ENCODE peak calls at places on chromosome 9, in five cellular contexts. Q is aorta; D is lung; E is heart right ventricle; R is CD8-positive, alpha-beta T cell. W is an unnamed sample.

GRCh38 chr9:109289186-109289585 is 31.7 kb downstream of the EPB41L4B start:
- DNase-seq in E (no peak), R (no peak), Q (no peak), D (peak; percentile 34), W (no peak)

GRCh38 chr9:33719581-33720374 is 75.6 kb upstream of the PRSS3 start:
- DNase-seq in D (no peak), Q (no peak), R (peak; percentile 56), E (no peak), W (peak; percentile 15)

GRCh38 chr9:129946596-129946995 is 96.4 kb downstream of the FNBP1 start:
- DNase-seq in R (no peak), Q (no peak), D (no peak), E (no peak), W (no peak)

GRCh38 chr9:121279841-121280388 is 12.0 kb downstream of the GSN start:
- DNase-seq in E (no peak), Q (no peak), D (no peak), R (no peak), W (no peak)

GRCh38 chr9:6703898-6704639 is 53.7 kb upstream of the KDM4C start:
- DNase-seq in E (peak; percentile 88), Q (peak; percentile 95), D (peak; percentile 89), R (peak; percentile 86), W (peak; percentile 89)

GRCh38 chr9:69180670-69181069 is 6.6 kb downstream of the TJP2 start:
- DNase-seq in D (peak; percentile 58), R (no peak), Q (peak; percentile 75), E (no peak), W (no peak)

GRCh38 chr9:134010310-134010709 is 15.0 kb upstream of the BRD3OS start:
- DNase-seq in D (no peak), E (no peak), Q (no peak), R (no peak), W (no peak)

GRCh38 chr9:90894956-90895687 is 93.5 kb downstream of the SYK start:
- DNase-seq in R (no peak), Q (no peak), E (no peak), D (no peak), W (no peak)

GRCh38 chr9:23153058-23153457 is 673.0 kb downstream of the ELAVL2 start:
- DNase-seq in Q (no peak), E (no peak), R (no peak), D (no peak), W (no peak)

GRCh38 chr9:3018691-3019230 is 174.9 kb upstream of the PUM3 start:
- DNase-seq in D (no peak), Q (no peak), E (no peak), R (no peak), W (no peak)

GRCh38 chr9:120617637-120617979 is 37.6 kb upstream of the CDK5RAP2 start:
- DNase-seq in E (no peak), R (no peak), Q (no peak), D (no peak), W (no peak)

GRCh38 chr9:125886365-125886764 is 139.2 kb downstream of the PBX3 start:
- DNase-seq in R (no peak), E (no peak), Q (no peak), D (no peak), W (no peak)

GRCh38 chr9:126052791-126053190 is 273.8 kb upstream of the MVB12B start:
- DNase-seq in E (no peak), D (no peak), R (no peak), Q (no peak), W (no peak)

GRCh38 chr9:7164440-7165349 is 406.9 kb downstream of the KDM4C start:
- DNase-seq in Q (no peak), R (no peak), D (no peak), E (no peak), W (no peak)

GRCh38 chr9:124295097-124295794 is 37.5 kb downstream of the NEK6 start:
- DNase-seq in D (no peak), E (no peak), R (no peak), Q (no peak), W (no peak)

GRCh38 chr9:120928720-120929389 is 2.3 kb upstream of the TRAF1 start:
- DNase-seq in Q (peak; percentile 86), R (peak; percentile 73), E (peak; percentile 84), D (peak; percentile 73), W (peak; percentile 81)

GRCh38 chr9:96218821-96219614 is 83.0 kb downstream of the HSD17B3 start:
- DNase-seq in R (peak; percentile 18), E (peak; percentile 19), D (no peak), Q (no peak), W (no peak)

GRCh38 chr9:6942406-6942805 is 184.6 kb downstream of the KDM4C start:
- DNase-seq in E (no peak), D (no peak), R (no peak), Q (no peak), W (no peak)

GRCh38 chr9:4796988-4797956 is 4.5 kb downstream of the RCL1 start:
- DNase-seq in R (no peak), D (no peak), Q (no peak), E (no peak), W (no peak)

GRCh38 chr9:22244141-22245011 is 202.2 kb upstream of the DMRTA1 start:
- DNase-seq in E (no peak), R (no peak), Q (no peak), D (no peak), W (no peak)

GRCh38 chr9:77912895-77913693 is 118.5 kb downstream of the GNAQ start:
- DNase-seq in Q (no peak), E (no peak), R (no peak), D (no peak), W (no peak)

GRCh38 chr9:79632060-79632459 is 60.3 kb downstream of the TLE4 start:
- DNase-seq in R (no peak), D (no peak), E (no peak), Q (no peak), W (no peak)
- H3K4me1 ChIP-seq in R (peaks cover 34% of the 10 kb centered on the region), D (peaks cover 3% of the 10 kb centered on the region), E (no peaks in the 10 kb centered on the region), Q (no peaks in the 10 kb centered on the region), W (no peaks in the 10 kb centered on the region)

GRCh38 chr9:35728041-35728971 is 3.7 kb downstream of the TLN1 start:
- DNase-seq in D (peak; percentile 76), Q (peak; percentile 92), R (peak; percentile 22), E (peak; percentile 73), W (peak; percentile 79)
- H3K4me1 ChIP-seq in D (peaks cover 10% of the 10 kb centered on the region), Q (no peaks in the 10 kb centered on the region), R (peaks cover 60% of the 10 kb centered on the region), E (peaks cover 48% of the 10 kb centered on the region), W (peaks cover 73% of the 10 kb centered on the region)

GRCh38 chr9:110330484-110331115 is 7.1 kb downstream of the TXNDC8 start:
- DNase-seq in D (no peak), E (no peak), R (no peak), Q (no peak), W (no peak)
- H3K4me1 ChIP-seq in D (no peaks in the 10 kb centered on the region), E (no peaks in the 10 kb centered on the region), R (no peaks in the 10 kb centered on the region), Q (no peaks in the 10 kb centered on the region), W (no peaks in the 10 kb centered on the region)

GRCh38 chr9:105972805-105973204 is 278.5 kb downstream of the TMEM38B start:
- DNase-seq in Q (no peak), D (no peak), R (no peak), E (no peak), W (no peak)
- H3K4me1 ChIP-seq in Q (no peaks in the 10 kb centered on the region), D (peaks cover 9% of the 10 kb centered on the region), R (no peaks in the 10 kb centered on the region), E (no peaks in the 10 kb centered on the region), W (peaks cover 16% of the 10 kb centered on the region)

DNA sequence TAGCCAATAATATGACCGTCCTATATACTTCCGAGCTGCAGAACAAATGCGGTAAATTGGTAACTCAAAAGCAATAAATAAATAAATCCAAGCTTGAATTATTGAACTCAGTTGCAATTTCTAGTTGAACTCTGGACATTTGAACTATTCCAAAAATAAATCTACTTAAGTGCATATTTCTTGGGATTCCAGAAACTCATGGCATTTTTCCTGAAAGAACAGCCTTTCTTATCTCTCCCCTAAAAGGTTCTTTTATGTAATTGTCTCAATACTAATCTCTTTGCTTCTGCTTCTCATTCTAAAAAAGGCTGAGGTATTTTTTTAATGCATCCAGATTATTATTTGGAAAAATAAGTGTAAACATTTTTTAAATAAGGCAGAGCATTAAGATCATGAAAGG is 131.7 kb downstream of the TRPM6 start:
- DNase-seq in E (no peak), R (no peak), D (no peak), Q (no peak), W (no peak)
- H3K4me1 ChIP-seq in E (no peaks in the 10 kb centered on the region), R (no peaks in the 10 kb centered on the region), D (no peaks in the 10 kb centered on the region), Q (no peaks in the 10 kb centered on the region), W (no peaks in the 10 kb centered on the region)